ENCODE peak calls at places on chromosomes 2 and 18, in eight cellular contexts. X, Y, D, U, M, P, F and I are unnamed samples.

GRCh38 chr2:204027105-204027504 is 90.5 kb downstream of the ICOS start:
- DNase-seq in P (peak), U (no peak), D (no peak), Y (peak), M (peak), F (no peak), X (no peak), I (no peak)

GRCh38 chr2:235009081-235009480 is 57.3 kb downstream of the SH3BP4 start:
- DNase-seq in X (no peak), Y (no peak), P (no peak), F (no peak), M (no peak), U (no peak), D (no peak), I (no peak)

GRCh38 chr2:239939736-239940483 is 85.2 kb downstream of the NDUFA10 start:
- DNase-seq in U (no peak), P (no peak), Y (no peak), X (no peak), F (no peak), D (no peak), M (no peak), I (peak)

GRCh38 chr2:219551412-219551811 is 7.6 kb downstream of the TMEM198 start:
- DNase-seq in M (peak), P (no peak), X (no peak), F (no peak), U (no peak), Y (no peak), D (no peak), I (peak)

GRCh38 chr18:37252854-37253396 is 312.7 kb downstream of the CELF4 start:
- DNase-seq in X (no peak), P (no peak), M (no peak), Y (no peak), F (no peak), U (no peak), D (no peak), I (no peak)

GRCh38 chr2:84395819-84396218 is 63.3 kb downstream of the SUCLG1 start:
- DNase-seq in F (no peak), D (no peak), U (no peak), Y (no peak), M (peak), P (peak), X (no peak), I (no peak)

GRCh38 chr2:37456479-37456878 is 112.0 kb downstream of the QPCT start:
- DNase-seq in F (no peak), X (no peak), P (no peak), D (no peak), Y (no peak), M (no peak), U (no peak), I (no peak)

GRCh38 chr2:102761763-102762162 is at the start of gene TMEM182:
- DNase-seq in Y (no peak), M (no peak), P (no peak), U (no peak), F (no peak), X (no peak), D (no peak), I (no peak)

GRCh38 chr2:47719099-47719498 is 63.8 kb upstream of the MSH6 start:
- DNase-seq in F (no peak), Y (no peak), X (no peak), M (no peak), P (no peak), U (no peak), D (no peak), I (no peak)

GRCh38 chr2:239522740-239523119 is 121.9 kb upstream of the HDAC4 start:
- DNase-seq in P (no peak), U (no peak), Y (no peak), M (no peak), D (no peak), F (no peak), X (no peak), I (no peak)

GRCh38 chr2:179467111-179467510 is 202.5 kb upstream of the SESTD1 start:
- DNase-seq in P (peak), Y (no peak), D (no peak), M (peak), F (no peak), X (no peak), U (no peak), I (no peak)

GRCh38 chr18:75090336-75090735 is 118.6 kb downstream of the PTGR3 start:
- DNase-seq in Y (no peak), X (no peak), F (no peak), P (no peak), D (no peak), M (no peak), U (no peak), I (no peak)